ENCODE peak calls at places on chromosomes 16 and 17, in seven cellular contexts. N is nephron progenitor cell, D is WTC11, A is cardiac muscle cell, U is ovary, B is stomach, I is transverse colon. Z is an unnamed sample.

GRCh38 chr17:49260011-49260921 is 29.7 kb upstream of the PHOSPHO1 start:
- DNase-seq in N (peak; percentile 74), D (peak; percentile 48), A (peak; percentile 65), U (peak; percentile 50), B (peak; percentile 49), I (peak; percentile 52), Z (no peak)

GRCh38 chr16:29915590-29916247 is 10.3 kb downstream of the KCTD13 start:
- DNase-seq in N (no peak), D (no peak), A (no peak), U (no peak), B (no peak), I (no peak), Z (no peak)

GRCh38 chr17:75763269-75763607 is 1.8 kb downstream of the GALK1 start:
- DNase-seq in N (no peak), D (no peak), A (no peak), U (no peak), B (no peak), I (no peak), Z (peak; percentile 75)

GRCh38 chr16:2603165-2604015 is 65.6 kb downstream of the PDPK1 start:
- DNase-seq in N (peak; percentile 94), D (peak; percentile 97), A (peak; percentile 96), U (peak; percentile 96), B (peak; percentile 95), I (peak; percentile 97), Z (peak; percentile 98)

GRCh38 chr16:57920215-57920890 is 50.6 kb downstream of the CNGB1 start:
- DNase-seq in N (no peak), D (no peak), A (no peak), U (no peak), B (no peak), I (no peak), Z (no peak)

GRCh38 chr16:57644383-57645014 is 16.1 kb downstream of the ADGRG1 start:
- DNase-seq in N (no peak), D (no peak), A (no peak), U (no peak), B (no peak), I (no peak), Z (no peak)

GRCh38 chr17:81731271-81731670 is 19.2 kb downstream of the SLC25A10 start:
- DNase-seq in N (no peak), D (no peak), A (no peak), U (no peak), B (no peak), I (no peak), Z (no peak)

GRCh38 chr16:13902677-13903076 is 17.3 kb upstream of the ERCC4 start:
- DNase-seq in N (no peak), D (no peak), A (no peak), U (no peak), B (no peak), I (no peak), Z (no peak)

GRCh38 chr17:33973491-33973890 is 281.6 kb upstream of the CCL2 start:
- DNase-seq in N (no peak), D (no peak), A (no peak), U (no peak), B (peak; percentile 57), I (no peak), Z (no peak)

GRCh38 chr17:59618894-59619312 is 792 bp upstream of the CLTC start:
- DNase-seq in N (no peak), D (no peak), A (peak; percentile 92), U (no peak), B (no peak), I (no peak), Z (no peak)

GRCh38 chr17:76382803-76383644 is 1.4 kb upstream of the SPHK1 start:
- DNase-seq in N (peak; percentile 74), D (peak; percentile 68), A (peak; percentile 63), U (peak; percentile 56), B (peak; percentile 50), I (peak; percentile 67), Z (no peak)

GRCh38 chr16:23348579-23349469 is 46.7 kb downstream of the SCNN1B start:
- DNase-seq in N (peak; percentile 11), D (peak; percentile 71), A (peak; percentile 6), U (peak; percentile 8), B (no peak), I (no peak), Z (peak; percentile 72)

GRCh38 chr17:45425125-45425983 is 7.3 kb downstream of the ARHGAP27 start:
- DNase-seq in N (peak; percentile 66), D (peak; percentile 80), A (peak; percentile 78), U (no peak), B (peak; percentile 92), I (peak; percentile 93), Z (no peak)

GRCh38 chr17:59167571-59168001 is 12.0 kb downstream of the PRR11 start:
- DNase-seq in N (no peak), D (no peak), A (no peak), U (no peak), B (no peak), I (no peak), Z (no peak)

GRCh38 chr16:9090101-9090959 is 1.1 kb upstream of the HAPSTR1 start:
- DNase-seq in N (peak; percentile 57), D (peak; percentile 59), A (peak; percentile 59), U (peak; percentile 74), B (peak; percentile 27), I (peak; percentile 40), Z (no peak)

GRCh38 chr17:57524790-57525543 is 220.1 kb downstream of the CCDC182 start:
- DNase-seq in N (no peak), D (no peak), A (no peak), U (no peak), B (no peak), I (no peak), Z (no peak)

GRCh38 chr16:56090076-56090475 is 101.2 kb upstream of the GNAO1 start:
- DNase-seq in N (no peak), D (no peak), A (no peak), U (no peak), B (no peak), I (no peak), Z (no peak)

GRCh38 chr16:59210955-59211541 is 476.9 kb upstream of the GOT2 start:
- DNase-seq in N (peak; percentile 20), D (peak; percentile 43), A (peak; percentile 77), U (peak; percentile 33), B (no peak), I (no peak), Z (no peak)

GRCh38 chr17:73482251-73482661 is 162.0 kb downstream of the SDK2 start:
- DNase-seq in N (no peak), D (no peak), A (no peak), U (no peak), B (no peak), I (no peak), Z (no peak)

GRCh38 chr17:31211352-31212012 is 85.6 kb downstream of the OMG start:
- DNase-seq in N (no peak), D (no peak), A (no peak), U (no peak), B (no peak), I (no peak), Z (no peak)

GRCh38 chr17:56142781-56143180 is 10.5 kb upstream of the ANKFN1 start:
- DNase-seq in N (no peak), D (no peak), A (no peak), U (no peak), B (no peak), I (no peak), Z (no peak)
- TF ChIP-seq CTCF in N (no peak), D (no peak), A (no peak), U (no peak), B (no peak), I (no peak), Z (no peak)

DNA sequence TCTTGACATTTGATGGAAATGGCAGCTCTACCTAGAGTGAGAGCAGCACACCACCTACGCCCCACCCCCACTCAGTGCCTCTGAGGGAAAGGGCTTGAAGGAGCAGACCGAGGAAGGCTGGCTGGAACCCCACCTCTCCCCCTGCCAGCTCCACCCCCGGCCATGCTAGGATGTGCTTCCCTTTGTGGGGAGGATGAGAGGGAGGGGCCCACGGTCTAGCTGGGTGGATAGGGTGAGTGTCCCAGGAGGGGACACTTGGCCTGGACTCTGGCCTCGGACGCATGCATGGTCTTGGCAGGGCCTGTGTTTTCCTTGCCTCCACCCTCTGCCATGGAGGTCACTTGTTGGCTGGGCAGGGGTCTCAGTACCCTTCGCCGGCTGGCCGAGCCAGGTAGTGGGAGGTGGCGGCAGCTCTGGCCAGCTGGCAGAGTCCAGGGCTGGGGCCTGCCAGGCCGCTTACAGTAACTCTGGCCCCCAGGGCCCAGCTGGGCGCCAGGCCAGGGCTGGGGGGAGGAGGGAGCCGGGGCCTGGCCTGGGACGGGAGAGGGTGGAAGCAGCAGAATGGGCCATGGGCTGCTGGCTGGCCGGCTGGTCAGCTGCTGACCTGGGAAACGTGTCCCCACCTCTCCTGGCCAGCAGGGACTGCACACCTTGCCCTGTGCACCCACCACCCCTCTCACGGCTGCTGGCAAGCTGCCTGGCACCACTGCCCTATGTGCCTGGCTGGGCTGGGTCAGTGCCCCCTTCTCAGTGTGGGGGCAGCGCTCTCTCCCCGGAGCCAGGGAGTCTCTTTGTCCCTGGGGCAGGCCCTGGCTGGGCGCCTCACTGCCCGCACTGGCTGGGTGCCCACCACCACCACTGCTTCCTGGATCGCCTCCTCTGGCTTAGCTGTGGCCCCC is 23.0 kb downstream of the RARA start:
- DNase-seq in N (no peak), D (no peak), A (no peak), U (peak; percentile 96), B (peak; percentile 92), I (peak; percentile 64), Z (no peak)
- TF ChIP-seq CTCF in N (no peak), D (no peak), A (no peak), U (no peak), B (no peak), I (no peak), Z (no peak)

GRCh38 chr16:80518436-80518835 is 22.4 kb upstream of the DYNLRB2 start:
- DNase-seq in N (no peak), D (no peak), A (no peak), U (no peak), B (no peak), I (peak; percentile 8), Z (no peak)
- TF ChIP-seq CTCF in N (no peak), D (no peak), A (no peak), U (no peak), B (no peak), I (no peak), Z (no peak)

GRCh38 chr16:65476556-65476955 is 354.7 kb upstream of the CDH11 start:
- DNase-seq in N (no peak), D (no peak), A (no peak), U (no peak), B (no peak), I (no peak), Z (no peak)

GRCh38 chr16:65481956-65482355 is 360.1 kb upstream of the CDH11 start:
- DNase-seq in N (no peak), D (no peak), A (no peak), U (no peak), B (no peak), I (no peak), Z (no peak)

GRCh38 chr16:65480276-65480675 is 358.4 kb upstream of the CDH11 start:
- DNase-seq in N (peak; percentile 22), D (no peak), A (no peak), U (no peak), B (no peak), I (no peak), Z (no peak)
- TF ChIP-seq CTCF in N (no peak), D (no peak), A (no peak), U (no peak), B (no peak), I (no peak), Z (no peak)

Z was measured in chondrocyte.